ENCODE peak calls at places on chromosome 18, in seven cellular contexts. B, L, P, N, V, Q and Y are unnamed samples.

GRCh38 chr18:13400636-13401315 is 182.2 kb downstream of the LDLRAD4 start:
- DNase-seq in B (no peak), L (no peak), P (no peak), N (no peak), V (no peak), Q (no peak), Y (no peak)

GRCh38 chr18:23181547-23181946 is 46.3 kb downstream of the CABLES1 start:
- DNase-seq in B (no peak), L (no peak), P (no peak), N (no peak), V (no peak), Q (no peak), Y (no peak)

GRCh38 chr18:48942554-48943261 is 8.1 kb downstream of the SMAD7 start:
- DNase-seq in B (no peak), L (no peak), P (peak; percentile 81), N (no peak), V (peak; percentile 92), Q (peak; percentile 97), Y (peak; percentile 90)

GRCh38 chr18:47595816-47596501 is 334.5 kb downstream of the SMAD2 start:
- DNase-seq in B (peak; percentile 84), L (peak; percentile 86), P (peak; percentile 70), N (peak; percentile 48), V (no peak), Q (no peak), Y (no peak)

GRCh38 chr18:13412017-13412416 is 193.5 kb downstream of the LDLRAD4 start:
- DNase-seq in B (no peak), L (no peak), P (no peak), N (no peak), V (no peak), Q (no peak), Y (no peak)

GRCh38 chr18:21997207-21998143 is 171.9 kb upstream of the GATA6 start:
- DNase-seq in B (peak; percentile 67), L (no peak), P (peak; percentile 79), N (no peak), V (peak; percentile 42), Q (peak; percentile 63), Y (peak; percentile 63)

GRCh38 chr18:10965104-10965503 is 184.3 kb downstream of the PIEZO2 start:
- DNase-seq in B (no peak), L (no peak), P (no peak), N (no peak), V (peak; percentile 6), Q (peak; percentile 17), Y (peak; percentile 33)

GRCh38 chr18:55384551-55385275 is 203.3 kb downstream of the TCF4 start:
- DNase-seq in B (peak; percentile 84), L (peak; percentile 72), P (peak; percentile 78), N (peak; percentile 54), V (peak; percentile 48), Q (peak; percentile 49), Y (peak; percentile 59)

GRCh38 chr18:79877163-79878091 is 74.0 kb downstream of the SLC66A2 start:
- DNase-seq in B (peak; percentile 63), L (no peak), P (peak; percentile 12), N (peak; percentile 26), V (no peak), Q (no peak), Y (no peak)

GRCh38 chr18:25351773-25352628 is at the start of gene ZNF521:
- DNase-seq in B (peak; percentile 92), L (peak; percentile 86), P (peak; percentile 96), N (peak; percentile 87), V (peak; percentile 92), Q (peak; percentile 96), Y (peak; percentile 96)
- H3K27me3 ChIP-seq in B (peaks cover 52% of the 10 kb centered on the region), L (peaks cover 16% of the 10 kb centered on the region), P (peaks cover 9% of the 10 kb centered on the region), N (peaks cover 10% of the 10 kb centered on the region), V (no peaks in the 10 kb centered on the region), Q (no peaks in the 10 kb centered on the region), Y (no peaks in the 10 kb centered on the region)

GRCh38 chr18:75071484-75071785 is 137.5 kb downstream of the PTGR3 start:
- DNase-seq in B (peak; percentile 46), L (no peak), P (no peak), N (no peak), V (no peak), Q (no peak), Y (no peak)

GRCh38 chr18:75071866-75072671 is 136.9 kb downstream of the PTGR3 start:
- DNase-seq in B (no peak), L (peak; percentile 32), P (no peak), N (no peak), V (no peak), Q (no peak), Y (no peak)

GRCh38 chr18:75070625-75071483 is 138.1 kb downstream of the PTGR3 start:
- DNase-seq in B (peak; percentile 56), L (no peak), P (peak; percentile 55), N (no peak), V (peak; percentile 90), Q (peak; percentile 75), Y (peak; percentile 56)

GRCh38 chr18:75068682-75069435 is 140.1 kb downstream of the PTGR3 start:
- DNase-seq in B (no peak), L (no peak), P (no peak), N (no peak), V (no peak), Q (no peak), Y (no peak)

GRCh38 chr18:75070235-75070624 is 138.7 kb downstream of the PTGR3 start:
- DNase-seq in B (peak; percentile 33), L (no peak), P (no peak), N (no peak), V (no peak), Q (no peak), Y (no peak)
- H3K9ac ChIP-seq in B (no peak overlapping the region), L (no peak overlapping the region), P (no peak overlapping the region), N (no peak overlapping the region), V (no peak overlapping the region), Q (no peak overlapping the region), Y (no peak overlapping the region)

GRCh38 chr18:5970032-5970431 is 74.7 kb upstream of the TMEM200C start:
- DNase-seq in B (peak; percentile 56), L (peak; percentile 42), P (peak; percentile 29), N (no peak), V (no peak), Q (no peak), Y (no peak)

GRCh38 chr18:5967007-5967406 is 71.7 kb upstream of the TMEM200C start:
- DNase-seq in B (no peak), L (no peak), P (no peak), N (no peak), V (no peak), Q (no peak), Y (no peak)

GRCh38 chr18:5966514-5966913 is 71.2 kb upstream of the TMEM200C start:
- DNase-seq in B (no peak), L (no peak), P (no peak), N (no peak), V (peak; percentile 27), Q (no peak), Y (no peak)

GRCh38 chr18:5969355-5970003 is 74.2 kb upstream of the TMEM200C start:
- DNase-seq in B (no peak), L (peak; percentile 41), P (no peak), N (no peak), V (no peak), Q (no peak), Y (no peak)

DNA sequence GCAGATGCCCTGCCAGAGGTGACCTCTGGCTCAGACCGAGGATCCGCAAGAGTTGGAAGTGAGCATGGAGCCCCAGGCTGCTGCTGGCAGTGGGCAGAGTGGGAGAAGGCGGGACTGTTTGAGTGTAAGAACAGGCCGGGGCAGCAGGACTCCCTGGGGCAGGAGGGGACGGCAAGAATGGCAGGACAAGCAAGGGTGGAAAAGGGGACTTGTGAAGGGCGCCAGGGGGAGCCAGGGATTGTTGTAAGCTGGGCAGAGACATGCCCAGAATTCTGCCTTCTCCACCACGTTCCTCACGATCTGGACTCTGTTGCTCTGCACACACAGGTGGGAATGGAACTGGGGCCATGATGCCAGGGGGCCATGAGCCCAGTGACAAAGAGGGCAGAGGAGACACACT is 72.3 kb upstream of the TMEM200C start:
- DNase-seq in B (no peak), L (no peak), P (no peak), N (no peak), V (no peak), Q (no peak), Y (no peak)
- H3K27me3 ChIP-seq in B (no peaks in the 10 kb centered on the region), L (no peaks in the 10 kb centered on the region), P (no peaks in the 10 kb centered on the region), N (no peaks in the 10 kb centered on the region), V (peaks cover 2% of the 10 kb centered on the region), Q (no peaks in the 10 kb centered on the region), Y (peaks cover 3% of the 10 kb centered on the region)

GRCh38 chr18:76968073-76968472 is 145.7 kb downstream of the ZNF236 start:
- DNase-seq in B (peak; percentile 90), L (peak; percentile 71), P (peak; percentile 47), N (peak; percentile 92), V (no peak), Q (no peak), Y (no peak)
- H3K9ac ChIP-seq in B (no peak overlapping the region), L (no peak overlapping the region), P (no peak overlapping the region), N (peak overlapping the region; percentile 27), V (no peak overlapping the region), Q (no peak overlapping the region), Y (no peak overlapping the region)

DNA sequence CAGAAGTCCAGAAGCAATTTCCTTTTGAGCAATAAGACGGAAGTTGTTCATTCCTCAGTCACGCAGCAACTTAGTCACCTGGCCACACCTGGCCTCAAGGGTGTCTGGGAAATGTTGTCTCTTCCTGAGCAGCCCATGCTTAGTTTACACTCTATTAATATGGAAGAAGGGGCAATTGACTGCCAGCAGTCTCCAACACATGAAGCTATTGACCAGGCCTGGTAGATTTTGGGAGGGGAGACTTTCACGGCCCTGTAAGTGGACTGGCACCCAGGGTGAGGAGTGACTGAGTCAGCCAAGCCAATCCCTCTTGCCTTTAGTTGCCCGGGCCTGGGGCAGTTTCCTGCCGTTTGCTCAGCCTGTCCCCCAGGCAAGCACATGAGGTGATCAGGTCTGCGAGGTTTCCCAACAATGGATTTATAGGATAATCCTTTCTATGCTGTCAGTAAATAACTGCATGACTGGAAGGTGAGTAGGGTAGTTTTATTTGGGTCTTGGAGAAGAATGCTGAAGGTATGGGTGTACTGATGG is 43.8 kb upstream of the PPP4R1 start:
- DNase-seq in B (no peak), L (no peak), P (no peak), N (no peak), V (no peak), Q (no peak), Y (no peak)
- H3K27me3 ChIP-seq in B (no peaks in the 10 kb centered on the region), L (no peaks in the 10 kb centered on the region), P (no peaks in the 10 kb centered on the region), N (no peaks in the 10 kb centered on the region), V (no peaks in the 10 kb centered on the region), Q (no peaks in the 10 kb centered on the region), Y (no peaks in the 10 kb centered on the region)